ENCODE peak calls at places on chromosome 11, in five cellular contexts. N is HTR-8/SVneo, C is WTC11, K is mucosa of gallbladder, M is fibroblast of mammary gland. G is an unnamed sample.

GRCh38 chr11:87128372-87128771 is 90.6 kb downstream of the TMEM135 start:
- DNase-seq in N (no peak), M (no peak), C (no peak), K (no peak), G (no peak)

GRCh38 chr11:17921620-17922473 is 91.0 kb downstream of the SERGEF start:
- DNase-seq in N (no peak), M (peak; percentile 85), K (no peak), C (no peak), G (no peak)

GRCh38 chr11:102172127-102172848 is 62.0 kb downstream of the YAP1 start:
- DNase-seq in M (peak; percentile 82), C (no peak), N (no peak), K (no peak), G (no peak)

GRCh38 chr11:32333335-32333991 is 101.9 kb downstream of the WT1 start:
- DNase-seq in N (no peak), M (peak; percentile 48), C (peak; percentile 79), K (peak; percentile 60), G (peak; percentile 91)

GRCh38 chr11:70191495-70192140 is 11.5 kb upstream of the FADD start:
- DNase-seq in M (peak; percentile 40), K (peak; percentile 74), N (peak; percentile 84), C (peak; percentile 93), G (peak; percentile 96)

GRCh38 chr11:68855205-68855978 is 13.7 kb upstream of the CPT1A start:
- DNase-seq in K (no peak), C (peak; percentile 51), M (peak; percentile 22), N (no peak), G (peak; percentile 86)

GRCh38 chr11:11867720-11868119 is 25.9 kb downstream of the USP47 start:
- DNase-seq in C (no peak), M (no peak), N (no peak), K (no peak), G (no peak)

GRCh38 chr11:128694618-128695481 is 978 bp downstream of the FLI1 start:
- DNase-seq in N (no peak), K (no peak), M (no peak), C (peak; percentile 59), G (peak; percentile 82)

GRCh38 chr11:75144716-75145014 is 6.2 kb upstream of the SLCO2B1 start:
- DNase-seq in M (no peak), N (no peak), C (no peak), K (no peak), G (no peak)

GRCh38 chr11:15288801-15289342 is 174.1 kb downstream of the INSC start:
- DNase-seq in N (no peak), K (no peak), C (no peak), M (no peak), G (no peak)

GRCh38 chr11:75240381-75241035 is at the start of gene TPBGL:
- DNase-seq in M (no peak), N (no peak), C (peak; percentile 65), K (no peak), G (peak; percentile 81)

GRCh38 chr11:9263840-9264380 is 1.2 kb downstream of the DENND5A start:
- DNase-seq in K (no peak), C (no peak), M (peak; percentile 50), N (peak; percentile 41), G (no peak)

GRCh38 chr11:58316142-58316541 is 42.7 kb downstream of the OR5B17 start:
- DNase-seq in C (no peak), M (peak; percentile 70), K (no peak), N (no peak), G (no peak)

GRCh38 chr11:70471254-70471653 is 72.9 kb downstream of the CTTN start:
- DNase-seq in N (peak; percentile 71), M (peak; percentile 25), K (no peak), C (peak; percentile 74), G (peak; percentile 87)

GRCh38 chr11:79321282-79321681 is 119.5 kb downstream of the TENM4 start:
- DNase-seq in K (no peak), N (no peak), M (peak; percentile 49), C (no peak), G (peak; percentile 20)

GRCh38 chr11:798093-798713 is at the start of gene SLC25A22:
- DNase-seq in N (no peak), K (peak; percentile 73), C (peak; percentile 85), M (peak; percentile 67), G (peak; percentile 92)

GRCh38 chr11:113831314-113831713 is 44.1 kb downstream of the USP28 start:
- DNase-seq in C (no peak), M (no peak), N (no peak), K (no peak), G (no peak)

GRCh38 chr11:114412946-114413345 is 12.5 kb downstream of the RBM7 start:
- DNase-seq in N (no peak), K (no peak), C (no peak), M (no peak), G (no peak)

GRCh38 chr11:57424802-57425564 is 1.9 kb downstream of the SLC43A3 start:
- DNase-seq in N (peak; percentile 86), M (peak; percentile 95), K (peak; percentile 63), C (no peak), G (peak; percentile 74)

GRCh38 chr11:125944350-125945010 is 1.4 kb upstream of the VSIG10L2 start:
- DNase-seq in K (no peak), M (no peak), N (no peak), C (no peak), G (no peak)

GRCh38 chr11:64388911-64389310 is 29.9 kb downstream of the RPS6KA4 start:
- DNase-seq in K (no peak), C (no peak), M (no peak), N (no peak), G (no peak)

GRCh38 chr11:70578831-70579230 is 180.5 kb downstream of the CTTN start:
- DNase-seq in C (no peak), N (no peak), K (no peak), M (no peak), G (no peak)

GRCh38 chr11:8810331-8811301 is 100.4 kb upstream of the AKIP1 start:
- DNase-seq in K (peak; percentile 88), C (peak; percentile 80), M (peak; percentile 79), N (peak; percentile 68), G (peak; percentile 92)

GRCh38 chr11:67484847-67485311 is 2.1 kb downstream of the AIP start:
- DNase-seq in K (no peak), M (no peak), N (no peak), C (no peak), G (peak; percentile 37)

GRCh38 chr11:67321313-67321871 is 18.1 kb downstream of the SSH3 start:
- DNase-seq in N (no peak), C (no peak), K (no peak), M (no peak), G (no peak)

GRCh38 chr11:116792869-116793475 is 1.3 kb upstream of the APOA5 start:
- DNase-seq in N (no peak), K (no peak), M (peak; percentile 81), C (no peak), G (no peak)

GRCh38 chr11:64713031-64713780 is 9.8 kb downstream of the NRXN2 start:
- DNase-seq in K (peak; percentile 29), C (peak; percentile 39), N (no peak), M (peak; percentile 21), G (peak; percentile 73)

GRCh38 chr11:10304495-10305261 is at the start of gene ADM:
- DNase-seq in M (peak; percentile 89), C (peak; percentile 78), N (peak; percentile 86), K (peak; percentile 91), G (peak; percentile 96)

GRCh38 chr11:83779876-83780275 is 493.7 kb upstream of the CCDC90B start:
- DNase-seq in N (no peak), M (no peak), C (no peak), K (no peak), G (no peak)

GRCh38 chr11:61728940-61729219 is 23.6 kb upstream of the MYRF start:
- DNase-seq in K (no peak), N (peak; percentile 57), M (peak; percentile 58), C (no peak), G (no peak)

GRCh38 chr11:47392546-47393162 is 14.3 kb upstream of the SPI1 start:
- DNase-seq in N (no peak), M (no peak), K (no peak), C (no peak), G (no peak)

GRCh38 chr11:134541951-134542350 is 129.9 kb upstream of the B3GAT1 start:
- DNase-seq in M (no peak), C (no peak), N (no peak), K (no peak), G (no peak)

GRCh38 chr11:14971865-14972580 is at the start of gene CALCA:
- DNase-seq in K (no peak), N (no peak), C (peak; percentile 67), M (no peak), G (peak; percentile 75)

GRCh38 chr11:131656839-131657211 is 286.4 kb downstream of the NTM start:
- DNase-seq in M (no peak), K (no peak), C (no peak), N (no peak), G (peak; percentile 86)

GRCh38 chr11:47351159-47352126 is 1.1 kb downstream of the MYBPC3 start:
- DNase-seq in K (no peak), N (no peak), C (no peak), M (no peak), G (no peak)

GRCh38 chr11:126607374-126607773 is 251.9 kb downstream of the ST3GAL4 start:
- DNase-seq in K (peak; percentile 62), M (peak; percentile 59), C (peak; percentile 76), N (peak; percentile 50), G (peak; percentile 93)

GRCh38 chr11:110971110-110971509 is 258.9 kb upstream of the ARHGAP20 start:
- DNase-seq in N (no peak), C (no peak), M (peak; percentile 28), K (no peak), G (no peak)

GRCh38 chr11:23226331-23226909 is 366.1 kb upstream of the CCDC179 start:
- DNase-seq in K (no peak), M (peak; percentile 54), N (no peak), C (no peak), G (no peak)

G was measured in endodermal cell.